ENCODE peak calls at places on chromosomes 1 and 21, in eight cellular contexts. R is breast epithelium, T is stomach, A is GM23338, G is endothelial cell of umbilical vein, Q is sigmoid colon, I is SK-N-SH, D is transverse colon. L is an unnamed sample. For H3K4me1, the result is how much of the 10 kb centered on the place peaks cover.

GRCh38 chr1:184555665-184556641 is 169.1 kb downstream of the C1orf21 start:
- DNase-seq in Q (no peak), R (no peak), I (no peak), D (no peak), A (no peak), G (no peak), T (no peak), L (no peak)

GRCh38 chr21:44742418-44743153 is 31.2 kb upstream of the TSPEAR start:
- DNase-seq in G (peak), D (no peak), R (no peak), T (no peak), Q (no peak), I (no peak), A (no peak), L (no peak)

GRCh38 chr1:152577168-152577567 is 3.1 kb downstream of the LCE3D start:
- DNase-seq in D (no peak), Q (no peak), I (no peak), T (no peak), G (no peak), A (no peak), R (no peak), L (no peak)

GRCh38 chr1:1005774-1006304 is 5.9 kb upstream of the HES4 start:
- DNase-seq in I (no peak), Q (no peak), D (no peak), G (no peak), A (no peak), T (no peak), R (no peak), L (peak)

GRCh38 chr1:65812065-65812464 is 19.4 kb downstream of the PDE4B start:
- DNase-seq in Q (no peak), T (no peak), D (peak), I (no peak), R (no peak), A (peak), G (peak), L (no peak)

GRCh38 chr1:147757015-147757990 is 3.1 kb downstream of the GJA5 start:
- DNase-seq in A (no peak), T (peak), D (no peak), Q (no peak), I (no peak), G (no peak), R (peak), L (no peak)

GRCh38 chr21:31733521-31734149 is 1.7 kb upstream of the SCAF4 start:
- DNase-seq in Q (no peak), T (no peak), G (no peak), A (no peak), R (no peak), D (no peak), I (peak), L (no peak)

GRCh38 chr21:45839274-45839673 is 142.3 kb upstream of the COL6A1 start:
- DNase-seq in A (no peak), G (no peak), I (no peak), T (no peak), R (no peak), Q (no peak), D (no peak), L (no peak)

GRCh38 chr1:119646521-119647227 is 1.4 kb downstream of the ZNF697 start:
- DNase-seq in T (no peak), Q (no peak), A (no peak), R (no peak), G (peak), D (no peak), I (no peak), L (peak)

DNA sequence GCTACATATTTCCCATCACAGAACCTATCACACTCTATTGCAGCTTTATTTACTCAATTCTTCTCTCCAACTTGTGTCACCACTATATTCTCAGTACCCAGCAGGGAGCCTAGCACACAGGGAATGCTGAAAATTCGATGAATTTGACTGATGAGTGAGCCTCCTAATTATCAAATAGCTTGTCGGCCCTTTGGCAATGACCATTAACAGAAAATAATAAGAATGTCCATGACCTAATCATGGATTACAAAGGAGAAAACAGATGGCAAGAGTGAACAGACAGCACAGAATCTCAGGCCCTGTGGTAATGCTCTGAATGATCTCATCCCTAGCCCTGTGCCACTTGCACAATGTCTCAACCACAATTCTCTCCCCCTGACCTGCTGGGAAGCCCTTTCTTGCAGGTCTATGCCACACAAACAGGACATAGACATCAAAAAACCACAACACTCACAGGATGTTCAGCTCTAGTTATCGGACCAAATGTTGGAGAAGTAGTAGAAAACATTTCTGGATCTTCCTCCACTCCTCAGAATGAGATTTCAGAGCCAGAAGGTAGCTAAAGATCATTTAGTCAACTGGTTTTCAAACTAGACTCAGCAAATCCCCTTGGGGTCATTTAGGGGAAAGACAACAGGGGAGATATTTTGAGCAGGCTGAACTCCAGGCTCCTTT is 68.4 kb downstream of the LUZP1 start:
- DNase-seq in Q (peak), T (peak), I (peak), G (peak), A (peak), D (no peak), R (peak), L (no peak)
- H3K4me1 ChIP-seq in Q (under half), T (under half), I (under half), G (half or more), A (under half), D (under half), R (under half), L (half or more)

GRCh38 chr1:47225430-47226100 is 6.5 kb downstream of the TAL1 start:
- DNase-seq in T (no peak), Q (no peak), A (peak), R (no peak), G (peak), D (no peak), I (peak), L (no peak)
- H3K4me3 ChIP-seq in T (peak), Q (peak), A (peak), R (peak), G (peak), D (no peak), I (no peak), L (peak)

DNA sequence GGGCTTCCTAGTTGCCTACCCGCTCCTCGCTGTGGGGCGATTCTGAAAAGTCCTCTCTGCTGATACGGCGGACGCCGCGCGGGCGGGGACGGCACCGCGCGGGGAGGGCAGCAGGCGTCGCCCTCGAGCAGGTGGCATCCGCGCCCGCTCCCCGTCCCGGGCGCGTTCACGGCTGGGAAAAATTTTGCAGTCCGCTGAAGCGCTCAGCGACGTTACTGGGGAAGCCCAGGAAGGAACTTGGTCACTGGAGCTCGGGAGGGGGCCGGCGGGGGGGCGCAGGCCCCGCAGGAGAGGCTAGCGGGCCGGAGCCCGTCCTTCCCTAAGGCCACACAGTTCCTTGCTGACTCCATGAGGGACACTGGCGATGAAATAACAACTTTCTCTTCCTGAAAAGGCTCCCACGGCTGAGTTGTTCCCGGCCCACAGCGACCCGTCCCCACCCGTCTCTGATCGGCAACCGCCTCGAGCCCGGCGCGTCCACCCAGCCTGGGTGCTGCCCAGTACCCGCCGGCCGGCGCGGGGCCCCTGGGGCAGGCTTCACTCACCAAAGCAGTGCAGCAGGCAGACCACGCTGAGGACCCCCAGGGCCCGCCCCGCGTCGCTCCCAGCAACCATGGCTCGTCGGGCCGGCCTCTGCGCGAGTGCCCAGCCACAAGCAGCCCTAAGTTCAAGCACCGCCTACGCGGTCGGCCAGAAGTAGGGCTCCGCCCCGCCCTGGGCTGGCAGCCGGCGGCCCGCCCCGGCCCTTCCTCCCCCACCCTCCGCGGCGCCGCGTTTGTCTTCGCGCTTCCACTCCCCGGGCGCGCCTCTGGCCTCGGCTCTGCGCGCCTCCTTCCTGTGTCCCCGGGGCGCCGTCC is at the start of gene CD58:
- DNase-seq in I (peak), G (peak), Q (peak), T (peak), R (peak), A (peak), D (peak), L (no peak)
- TF ChIP-seq POLR2AphosphoS5 in I (no peak), G (peak), Q (peak), T (peak), R (peak), A (peak), D (peak), L (peak)

DNA sequence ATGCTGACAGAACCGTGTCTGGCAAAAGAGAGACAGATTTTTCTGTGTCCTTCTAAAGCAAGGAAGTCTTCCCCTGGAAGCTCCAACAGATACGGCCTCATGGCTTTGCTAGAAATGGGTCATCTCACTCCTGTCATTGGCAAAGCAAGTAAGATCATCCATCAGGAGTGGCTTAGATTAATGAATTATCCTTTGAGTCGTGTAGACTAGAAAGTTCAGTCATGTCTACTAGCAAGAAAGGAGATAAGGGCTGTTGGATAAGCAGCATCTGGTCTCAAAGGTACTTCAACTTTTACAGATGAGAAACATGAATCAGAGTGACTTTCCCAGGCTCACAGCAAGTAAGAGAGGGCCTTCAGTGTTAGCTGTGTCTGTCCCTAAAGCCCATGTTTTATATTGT is 3.4 kb upstream of the AGO3 start:
- DNase-seq in A (no peak), D (no peak), G (no peak), T (no peak), I (no peak), R (no peak), Q (no peak), L (no peak)
- H3K4me1 ChIP-seq in A (under half), D (under half), G (under half), T (under half), I (under half), R (under half), Q (under half), L (under half)

GRCh38 chr1:19664453-19665043 is at the start of gene HTR6:
- DNase-seq in T (no peak), G (no peak), I (peak), D (no peak), A (no peak), R (no peak), Q (no peak), L (no peak)

GRCh38 chr1:19666139-19666465 is 1.4 kb downstream of the HTR6 start:
- DNase-seq in Q (no peak), A (no peak), G (no peak), I (no peak), R (no peak), T (no peak), D (no peak), L (no peak)

GRCh38 chr1:19662313-19662712 is 2.4 kb upstream of the HTR6 start:
- DNase-seq in G (no peak), Q (no peak), A (no peak), T (no peak), I (no peak), D (no peak), R (no peak), L (no peak)

GRCh38 chr1:19665044-19665455 is 375 bp downstream of the HTR6 start:
- DNase-seq in I (peak), T (no peak), D (no peak), G (no peak), Q (no peak), A (no peak), R (no peak), L (no peak)

DNA sequence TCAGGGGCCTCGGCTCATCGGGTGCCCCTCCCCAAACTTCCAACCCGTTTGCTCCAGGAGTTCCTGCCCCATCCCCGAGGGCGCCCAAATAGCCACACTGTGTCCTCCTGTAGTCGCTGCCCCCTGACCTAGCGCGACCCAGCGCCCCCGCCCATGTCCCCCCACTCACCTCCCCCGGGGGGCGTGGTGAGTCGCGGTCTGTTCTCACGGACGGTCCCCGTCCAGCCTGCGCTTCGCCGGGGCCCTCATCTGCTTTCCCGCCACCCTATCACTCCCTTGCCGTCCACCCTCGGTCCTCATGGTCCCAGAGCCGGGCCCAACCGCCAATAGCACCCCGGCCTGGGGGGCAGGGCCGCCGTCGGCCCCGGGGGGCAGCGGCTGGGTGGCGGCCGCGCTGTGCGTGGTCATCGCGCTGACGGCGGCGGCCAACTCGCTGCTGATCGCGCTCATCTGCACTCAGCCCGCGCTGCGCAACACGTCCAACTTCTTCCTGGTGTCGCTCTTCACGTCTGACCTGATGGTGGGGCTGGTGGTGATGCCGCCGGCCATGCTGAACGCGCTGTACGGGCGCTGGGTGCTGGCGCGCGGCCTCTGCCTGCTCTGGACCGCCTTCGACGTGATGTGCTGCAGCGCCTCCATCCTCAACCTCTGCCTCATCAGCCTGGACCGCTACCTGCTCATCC is 922 bp downstream of the HTR6 start:
- DNase-seq in Q (no peak), G (no peak), T (no peak), D (no peak), R (no peak), I (peak), A (peak), L (no peak)
- H3K4me3 ChIP-seq in Q (peak), G (no peak), T (peak), D (no peak), R (no peak), I (no peak), A (peak), L (no peak)

GRCh38 chr21:42878993-42879787 is at the start of gene WDR4:
- DNase-seq in D (peak), T (peak), A (peak), Q (peak), I (peak), R (peak), G (peak), L (peak)
- TF ChIP-seq POLR2AphosphoS5 in D (peak), T (peak), A (peak), Q (peak), I (peak), R (peak), G (peak), L (peak)